ENCODE peak calls at places on chromosomes 7 and 10, in seven cellular contexts. V is A549, W is heart left ventricle, E is fibroblast of lung, R is GM23338, M is gastrocnemius medialis, Q is mucosa of descending colon. X is an unnamed sample.
A peak's percentile ranks its signal among the peaks of the same experiment; 100 is the strongest.

GRCh38 chr10:131177431-131178327 is 133.8 kb downstream of the TCERG1L start:
- DNase-seq in V (no peak), W (no peak), E (no peak), R (no peak), M (no peak), Q (no peak), X (no peak)

GRCh38 chr10:79331709-79332108 is 15.6 kb upstream of the PPIF start:
- DNase-seq in V (peak; percentile 80), W (peak; percentile 62), E (peak; percentile 83), R (no peak), M (no peak), Q (no peak), X (no peak)

GRCh38 chr7:120512701-120513100 is 239.7 kb downstream of the KCND2 start:
- DNase-seq in V (no peak), W (no peak), E (no peak), R (peak; percentile 24), M (no peak), Q (no peak), X (no peak)

GRCh38 chr7:50837965-50838364 is 55.3 kb upstream of the GRB10 start:
- DNase-seq in V (peak; percentile 43), W (no peak), E (peak; percentile 93), R (no peak), M (no peak), Q (no peak), X (no peak)

GRCh38 chr10:91924212-91925021 is 847 bp downstream of the BTAF1 start:
- DNase-seq in V (no peak), W (no peak), E (peak; percentile 14), R (peak; percentile 62), M (no peak), Q (no peak), X (no peak)

GRCh38 chr10:77004917-77005564 is 632.6 kb downstream of the KCNMA1 start:
- DNase-seq in V (peak; percentile 57), W (no peak), E (peak; percentile 52), R (peak; percentile 89), M (no peak), Q (peak; percentile 46), X (no peak)

GRCh38 chr10:111222961-111223360 is 146.1 kb downstream of the ADRA2A start:
- DNase-seq in V (no peak), W (no peak), E (no peak), R (no peak), M (no peak), Q (no peak), X (no peak)

GRCh38 chr7:120402368-120402767 is 129.4 kb downstream of the KCND2 start:
- DNase-seq in V (no peak), W (no peak), E (peak; percentile 72), R (no peak), M (no peak), Q (no peak), X (no peak)

GRCh38 chr10:124701435-124701834 is 42.7 kb downstream of the FAM53B start:
- DNase-seq in V (no peak), W (peak; percentile 98), E (peak; percentile 73), R (no peak), M (peak; percentile 96), Q (peak; percentile 72), X (peak; percentile 87)

GRCh38 chr10:14184841-14185500 is 145.8 kb downstream of the FRMD4A start:
- DNase-seq in V (no peak), W (no peak), E (peak; percentile 24), R (peak; percentile 68), M (no peak), Q (peak; percentile 16), X (no peak)

GRCh38 chr7:18515067-18515466 is 19.5 kb downstream of the HDAC9 start:
- DNase-seq in V (no peak), W (no peak), E (peak; percentile 74), R (no peak), M (no peak), Q (no peak), X (no peak)

GRCh38 chr7:115289966-115290365 is 368.1 kb downstream of the MDFIC start:
- DNase-seq in V (no peak), W (no peak), E (peak; percentile 66), R (no peak), M (no peak), Q (no peak), X (no peak)

GRCh38 chr7:139232377-139232717 is 1.3 kb downstream of the UBN2 start:
- DNase-seq in V (peak; percentile 57), W (no peak), E (no peak), R (no peak), M (no peak), Q (no peak), X (no peak)

GRCh38 chr10:43304687-43305333 is 37.9 kb upstream of the RASGEF1A start:
- DNase-seq in V (peak; percentile 46), W (peak; percentile 77), E (peak; percentile 52), R (peak; percentile 79), M (peak; percentile 47), Q (peak; percentile 75), X (peak; percentile 91)

GRCh38 chr7:37318541-37318940 is 130.1 kb downstream of the ELMO1 start:
- DNase-seq in V (no peak), W (no peak), E (no peak), R (no peak), M (no peak), Q (no peak), X (no peak)

GRCh38 chr10:79248341-79248931 is 98.8 kb upstream of the PPIF start:
- DNase-seq in V (no peak), W (peak; percentile 68), E (peak; percentile 65), R (no peak), M (no peak), Q (peak; percentile 67), X (peak; percentile 82)

GRCh38 chr7:26293569-26294308 is 2.1 kb downstream of the SNX10 start:
- DNase-seq in V (no peak), W (no peak), E (no peak), R (no peak), M (no peak), Q (peak; percentile 17), X (no peak)

DNA sequence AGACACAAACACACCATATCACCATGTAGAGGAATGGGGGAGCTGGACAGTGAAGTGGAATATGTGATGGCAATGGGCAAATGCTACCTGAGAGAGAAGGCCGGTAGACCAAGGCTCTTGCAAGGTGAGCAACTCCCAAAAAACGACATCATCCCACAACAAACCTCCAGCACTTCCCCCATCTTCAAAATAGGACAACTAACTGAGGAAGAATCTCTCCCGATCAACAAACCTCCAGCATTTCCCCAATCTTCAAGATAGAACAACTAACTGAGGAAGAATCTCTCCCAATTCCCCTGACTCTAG is 387.2 kb downstream of the PARD3 start:
- DNase-seq in V (no peak), W (no peak), E (no peak), R (peak; percentile 46), M (no peak), Q (no peak), X (no peak)
- H3K4me3 ChIP-seq in V (peak overlapping the region; percentile 14), W (no peak overlapping the region), E (no peak overlapping the region), R (peak overlapping the region; percentile 47), M (no peak overlapping the region), Q (no peak overlapping the region), X (no peak overlapping the region)

DNA sequence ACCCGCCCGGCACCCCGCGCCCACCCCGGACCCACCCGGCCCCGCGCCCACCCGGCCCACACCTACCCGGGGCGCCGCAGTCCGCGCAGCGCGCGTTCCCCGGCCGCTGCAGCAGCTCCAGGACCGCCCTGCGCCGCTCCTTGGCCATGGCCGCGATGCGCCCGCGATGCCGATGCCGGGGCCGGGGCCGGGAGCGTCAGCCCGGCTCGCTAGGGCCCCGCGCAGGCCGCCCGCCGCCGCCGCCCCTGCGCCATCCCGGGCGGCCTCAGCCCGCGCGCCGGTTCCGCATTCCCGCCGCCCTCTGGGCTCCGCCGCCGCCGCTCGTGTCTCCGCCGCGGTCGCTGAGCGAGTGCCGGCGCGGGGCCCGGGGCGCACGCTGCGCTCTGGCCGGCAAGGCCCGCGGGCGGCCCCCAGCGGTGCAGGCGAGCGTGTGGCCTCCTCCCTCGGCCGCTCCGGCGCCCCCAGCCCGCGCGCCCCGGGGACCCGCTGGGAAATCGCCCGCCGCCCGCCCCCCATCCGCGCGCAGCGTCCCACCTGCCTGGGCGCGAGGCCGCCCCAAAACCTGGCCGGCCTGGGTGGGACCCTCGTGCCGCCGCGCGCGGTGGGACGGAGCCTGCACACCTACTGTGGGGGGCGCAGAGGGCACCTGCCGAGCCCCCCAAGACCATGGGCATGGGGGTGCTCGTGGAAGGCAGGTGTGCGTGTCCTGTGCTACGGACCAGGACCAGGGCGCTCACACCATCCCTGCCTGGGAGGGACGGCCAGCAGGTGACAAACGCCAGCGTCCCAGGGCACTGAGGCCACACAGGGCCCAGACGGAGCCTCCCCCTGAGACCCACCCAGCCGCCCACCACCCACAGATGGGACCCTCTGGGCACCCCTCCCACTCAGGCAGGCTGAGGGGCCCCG is at the start of gene ADAP1:
- DNase-seq in V (peak; percentile 37), W (peak; percentile 45), E (peak; percentile 55), R (peak; percentile 73), M (no peak), Q (peak; percentile 67), X (peak; percentile 82)
- H3K4me1 ChIP-seq in V (peaks cover 3% of the 10 kb centered on the region), W (peaks cover 44% of the 10 kb centered on the region), E (no peaks in the 10 kb centered on the region), R (no peaks in the 10 kb centered on the region), M (no peaks in the 10 kb centered on the region), Q (peaks cover 17% of the 10 kb centered on the region), X (peaks cover 9% of the 10 kb centered on the region)

GRCh38 chr7:149838224-149838991 is at the start of gene ZNF862:
- DNase-seq in V (peak; percentile 99), W (peak; percentile 99), E (peak; percentile 98), R (peak; percentile 99), M (peak; percentile 98), Q (peak; percentile 98), X (peak; percentile 99)
- TF ChIP-seq CTCF in V (no peak), W (no peak), E (no peak), R (no peak), M (no peak), Q (no peak), X (no peak)

GRCh38 chr10:73910401-73910763 is 550 bp upstream of the PLAU start:
- DNase-seq in V (no peak), W (no peak), E (no peak), R (no peak), M (no peak), Q (no peak), X (no peak)

GRCh38 chr10:73910764-73911552 is at the start of gene PLAU:
- DNase-seq in V (no peak), W (peak; percentile 62), E (peak; percentile 39), R (peak; percentile 82), M (no peak), Q (peak; percentile 58), X (peak; percentile 79)

GRCh38 chr10:73909716-73910115 is 1.2 kb upstream of the PLAU start:
- DNase-seq in V (no peak), W (no peak), E (no peak), R (no peak), M (no peak), Q (no peak), X (no peak)

GRCh38 chr10:73907841-73908517 is 3.0 kb upstream of the PLAU start:
- DNase-seq in V (no peak), W (peak; percentile 76), E (peak; percentile 78), R (no peak), M (peak; percentile 60), Q (no peak), X (no peak)

DNA sequence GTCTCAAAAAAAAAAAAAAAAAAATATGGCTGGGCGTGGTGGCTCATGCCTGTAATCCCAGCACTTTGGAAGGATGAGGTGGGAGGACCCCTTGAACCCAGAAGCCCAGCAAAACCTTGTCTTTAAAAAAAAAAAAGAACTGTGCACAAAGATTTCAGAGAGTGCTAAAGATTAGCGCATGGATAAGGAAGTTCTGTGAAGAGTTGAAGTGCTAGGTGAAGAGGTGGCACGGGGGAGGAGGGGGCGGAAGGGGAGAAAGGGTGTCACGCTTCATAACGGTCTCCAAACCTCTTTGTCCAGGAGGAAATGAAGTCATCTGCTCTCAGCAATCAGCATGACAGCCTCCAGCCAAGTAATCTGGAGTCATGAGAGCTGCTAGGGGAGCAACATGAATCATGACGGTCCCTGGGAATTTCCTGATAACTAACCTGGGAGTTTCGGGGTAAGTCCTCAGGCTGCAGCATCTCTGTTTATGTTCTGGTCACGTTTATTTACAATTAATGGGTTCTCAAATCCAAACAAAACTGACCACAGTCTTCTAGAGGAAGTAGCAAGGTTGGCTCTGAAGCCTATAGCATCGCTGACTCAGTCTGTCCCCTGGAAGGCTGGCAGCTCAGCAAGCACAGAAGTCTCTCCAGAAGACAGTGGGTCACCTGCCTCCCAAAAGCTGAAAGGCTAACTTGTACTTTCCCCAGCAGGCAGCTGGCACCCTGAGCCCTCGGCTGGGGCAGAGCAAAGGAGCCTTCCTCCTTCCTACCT is 1.9 kb upstream of the PLAU start:
- DNase-seq in V (peak; percentile 81), W (peak; percentile 69), E (peak; percentile 98), R (no peak), M (peak; percentile 47), Q (peak; percentile 48), X (peak; percentile 78)
- H3K4me3 ChIP-seq in V (peak overlapping the region; percentile 60), W (no peak overlapping the region), E (no peak overlapping the region), R (no peak overlapping the region), M (no peak overlapping the region), Q (no peak overlapping the region), X (peak overlapping the region; percentile 10)

X was measured in upper lobe of right lung.